ENCODE peak calls at places on chromosomes 5 and 9, in seven cellular contexts. Z is right lobe of liver, S is uterus, V is aorta, J is mesenchymal stem cell, R is SK-N-SH, G is AG04450. X is an unnamed sample.

GRCh38 chr5:154756203-154756870 is 1.2 kb downstream of the LARP1 start:
- DNase-seq in Z (peak), S (peak), V (peak), J (peak), R (peak), G (no peak), X (no peak)

GRCh38 chr5:39459091-39459490 is 34.3 kb upstream of the DAB2 start:
- DNase-seq in Z (no peak), S (no peak), V (no peak), J (peak), R (no peak), G (peak), X (no peak)

GRCh38 chr9:116323571-116323970 is 170.0 kb downstream of the PAPPA start:
- DNase-seq in Z (no peak), S (no peak), V (no peak), J (no peak), R (no peak), G (no peak), X (no peak)

GRCh38 chr9:98333703-98334582 is 78.5 kb upstream of the TBC1D2 start:
- DNase-seq in Z (no peak), S (no peak), V (no peak), J (peak), R (no peak), G (peak), X (peak)

GRCh38 chr5:32753051-32753450 is 41.9 kb downstream of the NPR3 start:
- DNase-seq in Z (no peak), S (no peak), V (no peak), J (peak), R (no peak), G (peak), X (no peak)

GRCh38 chr5:90709323-90710148 is 150.9 kb downstream of the ADGRV1 start:
- DNase-seq in Z (peak), S (no peak), V (no peak), J (peak), R (peak), G (no peak), X (no peak)

GRCh38 chr5:75054110-75054930 is 2.0 kb upstream of the GCNT4 start:
- DNase-seq in Z (peak), S (peak), V (peak), J (no peak), R (peak), G (no peak), X (no peak)

GRCh38 chr5:38414348-38414747 is 142.1 kb downstream of the LIFR start:
- DNase-seq in Z (no peak), S (no peak), V (no peak), J (peak), R (no peak), G (no peak), X (no peak)

GRCh38 chr9:90423661-90424193 is 218.9 kb downstream of the DIRAS2 start:
- DNase-seq in Z (no peak), S (no peak), V (no peak), J (peak), R (no peak), G (no peak), X (no peak)

GRCh38 chr9:121478816-121479676 is 20.6 kb downstream of the GGTA1 start:
- DNase-seq in Z (peak), S (no peak), V (no peak), J (peak), R (no peak), G (no peak), X (no peak)

GRCh38 chr5:1297243-1297642 is 2.4 kb upstream of the TERT start:
- DNase-seq in Z (no peak), S (no peak), V (no peak), J (no peak), R (no peak), G (no peak), X (no peak)

GRCh38 chr5:98454407-98454806 is 319.1 kb upstream of the RGMB start:
- DNase-seq in Z (no peak), S (no peak), V (no peak), J (peak), R (no peak), G (no peak), X (no peak)

GRCh38 chr5:160342413-160342941 is 27.9 kb downstream of the C1QTNF2 start:
- DNase-seq in Z (no peak), S (no peak), V (no peak), J (peak), R (no peak), G (no peak), X (peak)

GRCh38 chr5:134111741-134112647 is 2.5 kb upstream of the TCF7 start:
- DNase-seq in Z (no peak), S (no peak), V (no peak), J (peak), R (no peak), G (no peak), X (no peak)

GRCh38 chr9:115328228-115328627 is 210.3 kb upstream of the TNC start:
- DNase-seq in Z (no peak), S (peak), V (peak), J (peak), R (no peak), G (no peak), X (no peak)

GRCh38 chr9:93677641-93678136 is 101.3 kb downstream of the PHF2 start:
- DNase-seq in Z (peak), S (peak), V (peak), J (no peak), R (peak), G (no peak), X (no peak)

GRCh38 chr5:37771203-37771611 is 68.6 kb downstream of the GDNF start:
- DNase-seq in Z (peak), S (no peak), V (no peak), J (peak), R (no peak), G (no peak), X (no peak)

GRCh38 chr9:114156311-114156657 is 947 bp downstream of the COL27A1 start:
- DNase-seq in Z (peak), S (no peak), V (peak), J (no peak), R (no peak), G (no peak), X (no peak)

GRCh38 chr5:171857537-171857936 is 71.9 kb downstream of the SMIM23 start:
- DNase-seq in Z (no peak), S (no peak), V (no peak), J (no peak), R (no peak), G (no peak), X (no peak)

GRCh38 chr5:164065266-164065665 is 559.8 kb downstream of the MAT2B start:
- DNase-seq in Z (no peak), S (no peak), V (no peak), J (no peak), R (no peak), G (no peak), X (no peak)

GRCh38 chr9:111957856-111958631 is 61.4 kb downstream of the UGCG start:
- DNase-seq in Z (no peak), S (no peak), V (no peak), J (peak), R (no peak), G (peak), X (peak)

GRCh38 chr9:76592105-76593010 is 133.4 kb downstream of the GCNT1 start:
- DNase-seq in Z (no peak), S (no peak), V (no peak), J (no peak), R (no peak), G (no peak), X (no peak)

GRCh38 chr5:174317261-174317894 is 271.9 kb downstream of the NSG2 start:
- DNase-seq in Z (peak), S (no peak), V (no peak), J (peak), R (peak), G (no peak), X (no peak)

GRCh38 chr5:173201636-173202265 is 33.3 kb downstream of the NKX2-5 start:
- DNase-seq in Z (no peak), S (no peak), V (no peak), J (peak), R (no peak), G (peak), X (peak)

GRCh38 chr5:177982072-177982727 is 13.8 kb downstream of the PROP1 start:
- DNase-seq in Z (no peak), S (no peak), V (no peak), J (no peak), R (peak), G (no peak), X (no peak)

GRCh38 chr5:117829646-117830045 is 1158.7 kb downstream of the DTWD2 start:
- DNase-seq in Z (no peak), S (no peak), V (no peak), J (no peak), R (no peak), G (no peak), X (no peak)

GRCh38 chr5:1704676-1705075 is 95.0 kb downstream of the MRPL36 start:
- DNase-seq in Z (no peak), S (no peak), V (no peak), J (no peak), R (no peak), G (no peak), X (no peak)

GRCh38 chr9:102273952-102274351 is 535.5 kb upstream of the GRIN3A start:
- DNase-seq in Z (no peak), S (no peak), V (no peak), J (no peak), R (no peak), G (no peak), X (peak)

GRCh38 chr9:131404987-131405386 is 11.1 kb downstream of the PRRC2B start:
- DNase-seq in Z (no peak), S (no peak), V (peak), J (no peak), R (no peak), G (no peak), X (no peak)

GRCh38 chr9:93954436-93955355 is at the start of gene BARX1:
- DNase-seq in Z (no peak), S (no peak), V (no peak), J (no peak), R (peak), G (no peak), X (no peak)

GRCh38 chr9:117245225-117245624 is 169.6 kb downstream of the ASTN2 start:
- DNase-seq in Z (no peak), S (no peak), V (no peak), J (no peak), R (no peak), G (no peak), X (no peak)

GRCh38 chr5:106454651-106455415 is 1215.9 kb downstream of the EFNA5 start:
- DNase-seq in Z (no peak), S (no peak), V (no peak), J (peak), R (peak), G (no peak), X (peak)

GRCh38 chr5:157356576-157356975 is 90.7 kb downstream of the CYFIP2 start:
- DNase-seq in Z (no peak), S (no peak), V (no peak), J (no peak), R (no peak), G (no peak), X (no peak)

GRCh38 chr9:32992596-32993238 is 8.7 kb downstream of the APTX start:
- DNase-seq in Z (no peak), S (no peak), V (no peak), J (no peak), R (no peak), G (no peak), X (peak)

GRCh38 chr5:68304421-68305052 is 89.0 kb downstream of the PIK3R1 start:
- DNase-seq in Z (no peak), S (no peak), V (no peak), J (peak), R (no peak), G (no peak), X (peak)

GRCh38 chr5:120778491-120779293 is 314.6 kb downstream of the PRR16 start:
- DNase-seq in Z (no peak), S (no peak), V (no peak), J (no peak), R (no peak), G (peak), X (no peak)

GRCh38 chr9:120878188-120879130 is 1.5 kb upstream of the PHF19 start:
- DNase-seq in Z (no peak), S (no peak), V (no peak), J (no peak), R (no peak), G (no peak), X (no peak)

DNA sequence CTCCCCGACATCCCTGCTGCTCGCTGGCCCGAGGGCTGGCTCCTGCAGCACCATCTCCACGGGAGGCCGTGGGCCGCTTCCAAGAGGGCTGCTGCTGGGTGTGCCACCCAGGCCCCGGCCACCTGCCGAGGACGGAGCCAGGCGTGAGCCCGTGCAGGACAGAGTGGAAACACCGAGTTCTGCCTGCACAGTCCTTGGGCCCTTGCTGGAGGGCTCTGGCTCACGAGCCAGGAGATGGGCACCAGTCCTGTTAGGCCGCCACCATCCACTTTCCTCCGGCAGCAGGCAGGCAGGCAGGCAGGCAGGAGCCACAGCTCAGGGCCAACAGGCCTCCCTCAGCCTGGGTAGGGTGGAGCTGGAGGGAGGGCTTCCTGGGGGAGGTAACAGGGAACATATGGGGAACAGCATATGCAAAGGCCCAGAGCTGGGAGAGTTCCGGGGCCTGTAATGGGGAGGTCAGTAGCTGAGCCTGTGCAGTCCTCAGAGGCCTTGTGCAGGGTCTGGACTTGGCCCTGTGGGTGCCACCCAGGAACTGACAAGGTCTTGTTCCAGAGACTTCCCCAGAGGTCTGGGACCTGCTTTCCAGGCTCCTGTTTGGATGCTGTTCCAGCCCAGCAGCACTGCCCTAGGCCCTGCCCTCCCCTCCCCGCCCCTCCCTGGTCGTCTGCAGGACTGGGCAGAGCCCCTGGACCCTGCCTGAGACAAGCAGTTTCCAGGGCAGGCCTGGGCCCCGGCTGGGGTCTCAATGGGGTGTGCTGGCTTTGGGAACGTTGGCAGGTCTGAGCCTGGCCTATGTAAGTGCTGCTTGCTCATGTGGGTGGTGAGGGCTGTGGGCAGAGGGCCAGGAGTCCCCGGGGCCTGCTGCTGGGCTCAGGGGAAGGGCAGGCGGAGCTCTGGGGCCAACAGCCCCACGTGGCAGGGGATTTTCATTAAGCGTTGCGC is 32.0 kb downstream of the RXRA start:
- DNase-seq in Z (peak), S (no peak), V (peak), J (no peak), R (peak), G (no peak), X (peak)
- H3K27ac ChIP-seq in Z (peak), S (peak), V (no peak), J (no peak), R (no peak), G (no peak), X (no peak)

DNA sequence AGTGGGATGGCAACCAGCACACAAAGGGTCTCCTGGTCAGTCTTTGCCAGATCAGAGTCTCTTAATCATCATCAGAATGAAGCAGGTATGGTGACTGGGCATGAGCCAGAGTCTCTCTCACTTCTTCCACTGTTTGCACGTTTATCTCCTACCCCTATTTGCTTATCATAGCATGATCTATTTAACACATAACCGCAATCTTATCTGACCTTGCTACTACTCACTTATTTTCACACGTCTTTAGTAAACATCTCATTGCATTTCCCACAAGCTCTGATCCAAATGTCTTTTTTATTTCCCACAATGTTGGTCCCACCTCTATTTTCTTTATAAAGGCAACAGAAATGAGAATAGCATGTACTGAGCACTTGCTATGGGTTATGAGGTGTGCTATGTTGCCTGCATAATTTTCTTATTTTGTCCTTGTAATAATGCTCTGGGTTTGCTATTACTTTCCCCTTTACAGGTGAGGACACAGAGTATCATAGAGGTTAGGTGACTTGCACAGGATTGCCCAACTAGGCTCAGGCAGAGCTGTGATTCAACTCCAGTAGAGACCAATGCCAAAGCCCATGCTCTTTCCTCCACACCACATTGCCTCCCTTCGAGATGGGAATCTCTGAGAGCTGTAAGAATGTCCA is 39.7 kb upstream of the IL7R start:
- DNase-seq in Z (no peak), S (no peak), V (no peak), J (no peak), R (no peak), G (no peak), X (no peak)
- H3K27ac ChIP-seq in Z (no peak), S (no peak), V (no peak), J (no peak), R (no peak), G (no peak), X (no peak)

GRCh38 chr9:38006163-38006562 is 62.9 kb downstream of the SHB start:
- DNase-seq in Z (no peak), S (no peak), V (no peak), J (no peak), R (no peak), G (no peak), X (peak)
- H3K27ac ChIP-seq in Z (no peak), S (no peak), V (no peak), J (peak), R (no peak), G (no peak), X (peak)

GRCh38 chr5:95759005-95759404 is 27.9 kb downstream of the RHOBTB3 start:
- DNase-seq in Z (peak), S (no peak), V (no peak), J (peak), R (no peak), G (no peak), X (no peak)
- H3K27ac ChIP-seq in Z (peak), S (no peak), V (no peak), J (peak), R (peak), G (peak), X (no peak)

DNA sequence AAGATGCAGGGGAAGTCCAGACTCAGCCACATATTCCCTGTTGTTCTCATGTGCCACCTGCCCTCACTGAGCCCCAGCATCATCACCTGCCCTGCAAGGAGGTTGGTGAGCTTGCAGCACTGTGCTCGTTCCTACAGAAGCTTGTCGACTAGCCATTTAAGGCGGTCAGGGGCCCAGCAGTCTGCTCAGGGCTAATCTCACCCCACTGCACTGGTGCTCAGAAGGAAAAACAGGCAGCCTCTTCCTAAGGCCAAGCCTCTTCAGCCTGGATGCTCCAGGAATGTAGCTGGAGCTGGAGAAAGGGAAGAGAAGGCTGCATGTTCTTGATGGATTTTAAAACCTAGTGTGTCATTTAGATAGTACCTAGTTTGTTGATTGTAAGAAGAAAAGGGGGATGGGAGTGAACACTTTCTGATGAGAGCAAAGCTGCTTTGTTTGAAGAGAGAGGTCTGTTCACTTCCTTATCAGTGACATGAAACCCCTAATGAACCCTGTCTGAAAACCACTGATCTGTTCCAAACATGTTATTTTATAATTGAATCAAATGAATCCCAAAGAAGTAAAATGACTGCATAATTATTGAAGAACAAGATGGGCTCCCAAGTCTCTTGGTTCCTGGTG is 10.6 kb upstream of the ASPN start:
- DNase-seq in Z (no peak), S (no peak), V (no peak), J (no peak), R (peak), G (no peak), X (no peak)
- H3K27ac ChIP-seq in Z (no peak), S (peak), V (no peak), J (no peak), R (no peak), G (no peak), X (no peak)

GRCh38 chr5:176646707-176647029 is 616 bp upstream of the TSPAN17 start:
- DNase-seq in Z (peak), S (no peak), V (no peak), J (no peak), R (no peak), G (no peak), X (no peak)
- H3K27ac ChIP-seq in Z (peak), S (peak), V (no peak), J (peak), R (peak), G (peak), X (no peak)

DNA sequence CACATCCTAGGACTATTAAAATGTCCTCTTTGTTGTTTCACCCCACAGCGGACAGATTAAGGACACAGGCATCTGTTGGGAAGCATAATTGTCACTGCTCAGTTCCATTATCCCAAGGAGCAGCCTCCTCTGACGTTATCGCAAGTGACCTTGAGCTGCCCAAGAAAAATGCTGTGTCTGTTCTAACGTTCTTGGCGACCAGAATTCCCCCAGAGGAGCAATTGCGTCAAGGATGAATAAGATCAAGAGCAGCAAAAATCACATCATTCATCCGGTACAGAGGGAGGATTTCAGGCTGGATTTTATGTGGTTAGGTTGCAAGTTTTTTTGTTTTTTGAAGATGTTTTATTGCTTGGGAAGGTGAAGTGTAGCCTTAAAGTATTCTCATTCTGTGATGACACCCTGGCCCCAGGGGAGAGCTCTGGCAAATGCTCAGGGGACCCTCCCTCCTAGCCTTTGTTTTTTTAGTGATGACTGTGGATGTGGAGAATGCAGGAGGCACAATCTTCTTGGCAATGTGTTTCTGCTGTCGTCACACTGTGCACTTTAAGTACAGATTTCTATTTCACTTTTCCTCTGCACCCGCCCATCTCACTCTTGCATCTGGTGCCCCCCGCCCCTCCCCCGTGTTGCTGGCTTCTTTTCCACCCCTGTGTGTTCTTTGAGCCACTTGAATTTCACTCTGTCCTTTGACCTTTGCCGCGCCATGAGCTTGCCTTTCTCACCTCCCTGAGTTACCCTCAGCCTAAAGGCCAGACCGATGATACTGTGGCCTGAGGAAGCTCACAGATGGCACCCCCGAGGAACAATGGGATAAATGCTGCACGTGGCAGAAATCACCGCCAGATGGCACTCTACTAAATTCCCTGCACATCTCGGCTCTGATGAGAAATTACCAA is 308.4 kb downstream of the RAB3C start:
- DNase-seq in Z (peak), S (peak), V (peak), J (peak), R (peak), G (peak), X (peak)
- H3K27ac ChIP-seq in Z (peak), S (peak), V (no peak), J (peak), R (peak), G (peak), X (peak)

GRCh38 chr9:83675466-83675865 is 32.3 kb downstream of the UBQLN1 start:
- DNase-seq in Z (no peak), S (no peak), V (no peak), J (no peak), R (no peak), G (no peak), X (no peak)
- H3K27ac ChIP-seq in Z (no peak), S (no peak), V (no peak), J (no peak), R (no peak), G (no peak), X (no peak)